ENCODE peak calls at places on chromosomes 3 and 15, in nine cellular contexts. A is T47D; J is CD8-positive, alpha-beta T cell; L is activated T-helper 9 cell treated with anti-CD3 and anti-CD28 coated beads, Interleukin-2, amount 50 U/mL, for 16 hours; W is KG1; S is tibial artery; V is left ventricle myocardium inferior; D is dorsolateral prefrontal cortex; F is hippocampal formation. X is an unnamed sample.

GRCh38 chr3:142651711-142652110 is 55.5 kb downstream of the PLS1 start:
- DNase-seq in L (no peak), J (no peak), W (no peak), A (no peak), S (no peak), F (no peak), V (no peak), D (no peak), X (no peak)

GRCh38 chr15:95843241-95843851 is 487.2 kb upstream of the NR2F2 start:
- DNase-seq in S (no peak), A (no peak), V (peak; percentile 30), D (no peak), W (no peak), J (no peak), F (peak; percentile 20), L (no peak), X (peak; percentile 90)

GRCh38 chr3:169232863-169233262 is 430.6 kb downstream of the MECOM start:
- DNase-seq in S (no peak), W (no peak), D (no peak), V (no peak), A (no peak), F (no peak), L (no peak), J (no peak), X (no peak)

GRCh38 chr3:149382518-149382917 is 5.1 kb upstream of the TM4SF1 start:
- DNase-seq in J (no peak), V (no peak), A (no peak), W (no peak), L (no peak), S (no peak), D (no peak), F (no peak), X (no peak)

GRCh38 chr15:25846377-25846776 is 16.8 kb downstream of the ATP10A start:
- DNase-seq in D (no peak), A (no peak), W (no peak), F (no peak), S (no peak), L (peak; percentile 52), J (peak; percentile 74), V (no peak), X (no peak)

GRCh38 chr3:25576836-25577454 is 87.8 kb downstream of the TOP2B start:
- DNase-seq in L (no peak), S (no peak), V (no peak), W (no peak), F (no peak), D (no peak), A (no peak), J (no peak), X (no peak)

GRCh38 chr3:66709464-66710058 is 208.7 kb upstream of the LRIG1 start:
- DNase-seq in J (no peak), L (no peak), V (no peak), S (no peak), F (no peak), W (no peak), A (no peak), D (no peak), X (no peak)

GRCh38 chr3:135056733-135057310 is 261.8 kb downstream of the EPHB1 start:
- DNase-seq in W (no peak), L (no peak), F (peak; percentile 3), A (no peak), J (no peak), V (no peak), S (no peak), D (no peak), X (no peak)

GRCh38 chr3:36065321-36065720 is 315.0 kb upstream of the STAC start:
- DNase-seq in V (no peak), J (no peak), F (no peak), A (no peak), D (no peak), S (no peak), L (no peak), W (no peak), X (no peak)

GRCh38 chr3:105253225-105253624 is 113.5 kb upstream of the ALCAM start:
- DNase-seq in L (no peak), J (no peak), V (no peak), S (no peak), W (no peak), D (no peak), A (no peak), F (no peak), X (no peak)

GRCh38 chr15:29289179-29289578 is 19.6 kb upstream of the NSMCE3 start:
- DNase-seq in S (no peak), A (no peak), V (no peak), W (no peak), D (no peak), J (no peak), F (no peak), L (no peak), X (peak; percentile 69)

GRCh38 chr3:18862077-18862476 is 286.2 kb upstream of the KCNH8 start:
- DNase-seq in F (no peak), L (no peak), A (no peak), J (no peak), W (no peak), S (no peak), D (no peak), V (no peak), X (no peak)

GRCh38 chr15:74378853-74379252 is 11.4 kb upstream of the CYP11A1 start:
- DNase-seq in J (no peak), L (peak; percentile 47), S (no peak), V (no peak), D (no peak), A (no peak), F (no peak), W (no peak), X (no peak)

GRCh38 chr3:152717252-152717651 is 117.7 kb upstream of the P2RY1 start:
- DNase-seq in W (no peak), V (no peak), D (no peak), S (no peak), J (no peak), A (no peak), F (no peak), L (no peak), X (no peak)

GRCh38 chr3:53628546-53629395 is 134.4 kb downstream of the CACNA1D start:
- DNase-seq in J (no peak), W (no peak), A (no peak), S (no peak), V (no peak), L (no peak), F (no peak), D (no peak), X (no peak)

GRCh38 chr15:62122249-62122648 is 42.8 kb downstream of the C2CD4B start:
- DNase-seq in A (peak; percentile 65), D (no peak), J (no peak), W (no peak), F (no peak), V (no peak), L (no peak), S (no peak), X (no peak)

GRCh38 chr15:89566141-89566540 is 9.1 kb upstream of the TICRR start:
- DNase-seq in V (no peak), S (no peak), L (no peak), J (no peak), A (no peak), F (no peak), W (no peak), D (no peak), X (no peak)

GRCh38 chr3:61194892-61195538 is 56.2 kb downstream of the FHIT start:
- DNase-seq in S (no peak), D (no peak), V (no peak), J (no peak), W (no peak), F (no peak), L (no peak), A (no peak), X (no peak)

GRCh38 chr15:74937226-74937601 is 659 bp downstream of the COX5A start:
- DNase-seq in D (no peak), J (no peak), F (no peak), L (no peak), A (no peak), W (peak; percentile 63), V (no peak), S (no peak), X (no peak)

GRCh38 chr3:150094150-150094932 is 123.6 kb upstream of the PFN2 start:
- DNase-seq in S (no peak), V (no peak), W (no peak), J (no peak), L (no peak), A (peak; percentile 72), D (no peak), F (no peak), X (peak; percentile 92)

GRCh38 chr3:125236331-125236903 is 23.9 kb upstream of the SLC12A8 start:
- DNase-seq in D (no peak), A (no peak), J (no peak), S (no peak), F (no peak), L (no peak), V (no peak), W (no peak), X (no peak)

GRCh38 chr3:143433787-143434378 is 314.3 kb downstream of the CHST2 start:
- DNase-seq in D (no peak), V (no peak), A (peak; percentile 29), S (no peak), L (no peak), J (no peak), W (no peak), F (no peak), X (no peak)

GRCh38 chr3:158102219-158102612 is 4.0 kb downstream of the SHOX2 start:
- DNase-seq in L (no peak), J (no peak), W (no peak), A (no peak), S (no peak), F (no peak), D (no peak), V (no peak), X (no peak)

GRCh38 chr3:39196671-39197446 is 4.5 kb upstream of the XIRP1 start:
- DNase-seq in W (no peak), F (no peak), L (no peak), V (no peak), S (no peak), J (no peak), A (no peak), D (peak; percentile 82), X (no peak)

GRCh38 chr3:67550541-67550940 is 103.9 kb downstream of the SUCLG2 start:
- DNase-seq in V (no peak), A (no peak), D (no peak), S (no peak), W (no peak), J (no peak), F (no peak), L (no peak), X (no peak)

GRCh38 chr3:175287361-175287963 is 428.3 kb downstream of the NAALADL2 start:
- DNase-seq in W (no peak), J (no peak), V (no peak), A (no peak), D (no peak), F (peak; percentile 4), L (no peak), S (no peak), X (no peak)

GRCh38 chr15:41102854-41103253 is 13.2 kb downstream of the INO80 start:
- DNase-seq in W (no peak), L (no peak), S (no peak), A (no peak), V (no peak), J (no peak), D (no peak), F (no peak), X (no peak)

GRCh38 chr3:143286392-143287010 is 166.9 kb downstream of the CHST2 start:
- DNase-seq in L (no peak), D (no peak), V (no peak), A (no peak), S (no peak), W (no peak), J (no peak), F (no peak), X (no peak)

GRCh38 chr15:60370804-60371700 is 26.7 kb downstream of the ANXA2 start:
- DNase-seq in W (no peak), A (peak; percentile 74), L (no peak), S (peak; percentile 89), V (peak; percentile 48), F (no peak), D (no peak), J (no peak), X (peak; percentile 100)

GRCh38 chr3:10935028-10935427 is 57.5 kb upstream of the SLC6A1 start:
- DNase-seq in L (no peak), V (no peak), D (no peak), F (no peak), W (no peak), J (no peak), S (no peak), A (no peak), X (no peak)

GRCh38 chr15:69595009-69595825 is 142.6 kb downstream of the RPLP1 start:
- DNase-seq in F (no peak), J (no peak), D (no peak), A (peak; percentile 92), V (peak; percentile 80), L (no peak), S (peak; percentile 82), W (no peak), X (no peak)